ENCODE peak calls at places on chromosomes 5 and 9, in eight cellular contexts. C, H, S, X, K, I, Q and W are unnamed samples.

GRCh38 chr5:144144956-144145751 is 25.3 kb downstream of the YIPF5 start:
- DNase-seq in H (no peak), X (no peak), S (no peak), K (no peak), Q (no peak), I (no peak), C (no peak), W (no peak)

GRCh38 chr9:14111670-14112069 is 202.3 kb downstream of the NFIB start:
- DNase-seq in S (no peak), Q (no peak), K (no peak), C (no peak), X (no peak), I (no peak), H (no peak), W (no peak)

GRCh38 chr5:14584848-14585247 is 3.3 kb downstream of the OTULINL start:
- DNase-seq in X (no peak), H (no peak), S (no peak), Q (no peak), I (no peak), K (no peak), C (no peak), W (no peak)

GRCh38 chr9:131960311-131960710 is 119.4 kb downstream of the MED27 start:
- DNase-seq in K (no peak), S (no peak), H (no peak), Q (no peak), X (no peak), C (no peak), I (peak), W (no peak)

GRCh38 chr5:89878140-89878570 is 531.4 kb downstream of the CETN3 start:
- DNase-seq in K (no peak), H (no peak), C (no peak), I (peak), X (no peak), S (peak), Q (no peak), W (no peak)

GRCh38 chr5:172820046-172820767 is 13.8 kb upstream of the ERGIC1 start:
- DNase-seq in Q (no peak), K (no peak), C (no peak), I (no peak), H (peak), S (no peak), X (no peak), W (no peak)

GRCh38 chr5:56211298-56211865 is 21.7 kb downstream of the ANKRD55 start:
- DNase-seq in X (no peak), C (no peak), I (peak), Q (no peak), S (peak), H (no peak), K (no peak), W (no peak)

GRCh38 chr5:61801174-61801573 is 469.1 kb downstream of the ZSWIM6 start:
- DNase-seq in I (no peak), X (no peak), K (no peak), C (no peak), S (no peak), Q (no peak), H (no peak), W (no peak)

GRCh38 chr5:115243412-115243811 is 19.3 kb downstream of the PGGT1B start:
- DNase-seq in S (no peak), C (no peak), I (peak), K (no peak), Q (no peak), X (no peak), H (no peak), W (no peak)

GRCh38 chr5:16889972-16890519 is 46.0 kb downstream of the MYO10 start:
- DNase-seq in C (no peak), S (peak), I (peak), H (no peak), Q (no peak), X (no peak), K (no peak), W (no peak)

GRCh38 chr5:175589714-175590113 is 68.2 kb upstream of the HRH2 start:
- DNase-seq in H (no peak), S (peak), Q (no peak), I (no peak), C (no peak), K (no peak), X (no peak), W (no peak)

GRCh38 chr9:127448112-127448805 is 2.9 kb downstream of the RPL12 start:
- DNase-seq in K (no peak), C (no peak), X (no peak), I (peak), S (no peak), H (no peak), Q (no peak), W (no peak)

GRCh38 chr5:158466196-158466595 is 607.3 kb upstream of the CLINT1 start:
- DNase-seq in X (no peak), Q (no peak), K (no peak), S (no peak), H (no peak), I (no peak), C (no peak), W (no peak)

GRCh38 chr5:54738118-54738972 is 220.8 kb downstream of the SNX18 start:
- DNase-seq in C (peak), X (no peak), H (no peak), I (peak), S (peak), K (no peak), Q (no peak), W (no peak)

GRCh38 chr9:93952784-93953491 is 2.2 kb downstream of the BARX1 start:
- DNase-seq in X (no peak), Q (no peak), I (no peak), K (peak), C (no peak), S (no peak), H (no peak), W (peak)

GRCh38 chr5:135466178-135467050 is 14.3 kb upstream of the TIFAB start:
- DNase-seq in K (peak), C (peak), S (peak), X (peak), I (peak), Q (peak), H (peak), W (peak)

GRCh38 chr5:42591026-42591425 is 165.6 kb upstream of the CCDC152 start:
- DNase-seq in I (no peak), X (no peak), H (no peak), S (no peak), K (no peak), C (peak), Q (no peak), W (no peak)

GRCh38 chr5:108726446-108727091 is 21.1 kb upstream of the FER start:
- DNase-seq in X (no peak), I (peak), Q (no peak), H (no peak), K (no peak), C (no peak), S (no peak), W (no peak)

GRCh38 chr9:137785704-137786161 is 91.8 kb upstream of the CACNA1B start:
- DNase-seq in X (peak), K (no peak), H (no peak), S (no peak), Q (no peak), I (no peak), C (no peak), W (peak)

GRCh38 chr5:106205916-106206571 is 1464.7 kb downstream of the EFNA5 start:
- DNase-seq in H (no peak), S (no peak), I (no peak), X (no peak), C (no peak), Q (no peak), K (peak), W (peak)

GRCh38 chr5:111454198-111454606 is 58.1 kb downstream of the STARD4 start:
- DNase-seq in I (peak), C (no peak), X (no peak), K (no peak), S (peak), Q (no peak), H (no peak), W (no peak)

GRCh38 chr5:475704-476101 is 32.7 kb downstream of the EXOC3 start:
- DNase-seq in I (no peak), X (no peak), Q (no peak), K (peak), S (no peak), C (peak), H (no peak), W (peak)

GRCh38 chr5:53603009-53603687 is 42.7 kb downstream of the NDUFS4 start:
- DNase-seq in I (no peak), C (no peak), K (no peak), S (no peak), X (no peak), Q (no peak), H (no peak), W (no peak)

GRCh38 chr5:72314571-72315172 is 5.4 kb downstream of the MRPS27 start:
- DNase-seq in X (no peak), S (peak), K (no peak), C (no peak), I (peak), Q (no peak), H (no peak), W (no peak)